ENCODE peak calls at places on chromosomes 13 and 19, in six cellular contexts. P, B, R, O, N and L are unnamed samples.
A peak's percentile ranks its signal among the peaks of the same experiment; 100 is the strongest.

GRCh38 chr19:35856546-35857149 is at the start of gene KIRREL2:
- DNase-seq in O (no peak), B (no peak), N (peak; percentile 21), R (no peak), P (no peak), L (no peak)

GRCh38 chr19:47408156-47408938 is 11.0 kb downstream of the MEIS3 start:
- DNase-seq in B (no peak), P (no peak), O (no peak), N (no peak), R (no peak), L (no peak)

GRCh38 chr13:30159446-30159839 is 147.9 kb downstream of the KATNAL1 start:
- DNase-seq in P (no peak), N (no peak), O (no peak), R (no peak), B (no peak), L (no peak)

GRCh38 chr19:33719366-33720154 is 77.1 kb upstream of the KCTD15 start:
- DNase-seq in N (no peak), R (no peak), B (no peak), O (no peak), P (no peak), L (no peak)

GRCh38 chr19:2726904-2727639 is 5.9 kb upstream of the DIRAS1 start:
- DNase-seq in P (no peak), O (no peak), N (no peak), R (no peak), B (no peak), L (no peak)

GRCh38 chr19:35882074-35882832 is 13.9 kb downstream of the APLP1 start:
- DNase-seq in N (peak; percentile 82), B (no peak), O (no peak), R (no peak), P (peak; percentile 62), L (no peak)

GRCh38 chr13:98022210-98022609 is 68.7 kb downstream of the IPO5 start:
- DNase-seq in O (no peak), N (peak; percentile 80), R (no peak), P (no peak), B (no peak), L (no peak)

GRCh38 chr19:3785938-3786824 is at the start of gene MATK:
- DNase-seq in R (no peak), O (no peak), P (no peak), B (no peak), N (no peak), L (no peak)

GRCh38 chr19:38556521-38557174 is 61.1 kb downstream of the MAP4K1 start:
- DNase-seq in B (no peak), O (no peak), N (peak; percentile 32), P (no peak), R (no peak), L (no peak)

GRCh38 chr13:48559638-48560320 is 26.9 kb upstream of the RCBTB2 start:
- DNase-seq in O (no peak), R (no peak), N (no peak), B (no peak), P (no peak), L (no peak)

GRCh38 chr13:37929308-37929707 is 59.7 kb upstream of the TRPC4 start:
- DNase-seq in B (no peak), O (no peak), P (no peak), R (no peak), N (no peak), L (no peak)

GRCh38 chr13:91311491-91311890 is 36.0 kb upstream of the MIR17HG start:
- DNase-seq in P (peak; percentile 49), N (no peak), O (no peak), B (no peak), R (no peak), L (no peak)

GRCh38 chr13:108154421-108154858 is 60.9 kb downstream of the LIG4 start:
- DNase-seq in O (no peak), B (no peak), P (peak; percentile 68), N (no peak), R (no peak), L (no peak)

GRCh38 chr13:113964251-113964995 is 9.5 kb downstream of the C13orf46 start:
- DNase-seq in N (no peak), R (no peak), P (no peak), B (no peak), O (peak; percentile 8), L (no peak)

GRCh38 chr19:19171821-19172532 is 1.9 kb upstream of the MEF2B start:
- DNase-seq in R (no peak), P (no peak), B (no peak), N (peak; percentile 40), O (peak; percentile 62), L (no peak)

GRCh38 chr13:73765651-73766384 is 368.4 kb downstream of the KLF12 start:
- DNase-seq in R (peak; percentile 65), B (peak; percentile 33), P (peak; percentile 91), N (peak; percentile 98), O (peak; percentile 71), L (peak; percentile 30)

GRCh38 chr13:46295531-46296464 is 84.1 kb downstream of the LRRC63 start:
- DNase-seq in O (peak; percentile 20), R (peak; percentile 60), N (peak; percentile 88), B (no peak), P (no peak), L (no peak)

GRCh38 chr19:8505680-8506401 is 3.4 kb upstream of the PRAM1 start:
- DNase-seq in R (no peak), N (peak; percentile 85), O (peak; percentile 82), B (peak; percentile 31), P (peak; percentile 85), L (peak; percentile 73)

GRCh38 chr19:49428547-49429451 is 3.6 kb downstream of the GFY start:
- DNase-seq in N (no peak), B (no peak), O (no peak), R (no peak), P (no peak), L (no peak)

GRCh38 chr13:22112956-22113750 is 442.3 kb downstream of the FGF9 start:
- DNase-seq in R (no peak), N (no peak), P (no peak), O (no peak), B (no peak), L (no peak)

GRCh38 chr19:2800506-2800905 is 15.2 kb downstream of the THOP1 start:
- DNase-seq in R (no peak), B (no peak), P (no peak), N (no peak), O (no peak), L (no peak)

GRCh38 chr19:40232479-40232878 is 6.0 kb upstream of the CCNP start:
- DNase-seq in N (no peak), P (no peak), B (no peak), O (no peak), R (no peak), L (no peak)

GRCh38 chr13:61685683-61686013 is 270.0 kb upstream of the PCDH20 start:
- DNase-seq in B (no peak), P (no peak), O (no peak), N (peak; percentile 48), R (no peak), L (no peak)
- TF ChIP-seq CTCF in B (no peak), P (no peak), O (no peak), N (peak; percentile 54), R (no peak), L (no peak)

GRCh38 chr19:29478578-29479565 is 46.9 kb upstream of the VSTM2B start:
- DNase-seq in O (no peak), B (no peak), R (no peak), N (no peak), P (no peak), L (no peak)

GRCh38 chr19:29477831-29478577 is 47.8 kb upstream of the VSTM2B start:
- DNase-seq in P (no peak), O (no peak), B (no peak), N (no peak), R (no peak), L (no peak)

GRCh38 chr19:29479941-29480340 is 45.9 kb upstream of the VSTM2B start:
- DNase-seq in P (no peak), B (no peak), N (no peak), O (no peak), R (no peak), L (no peak)

GRCh38 chr19:29476528-29476927 is 49.3 kb upstream of the VSTM2B start:
- DNase-seq in O (no peak), N (no peak), P (no peak), R (no peak), B (no peak), L (no peak)

GRCh38 chr19:29475469-29475868 is 50.3 kb upstream of the VSTM2B start:
- DNase-seq in N (no peak), P (no peak), O (no peak), B (no peak), R (no peak), L (no peak)
- TF ChIP-seq CTCF in N (no peak), P (no peak), O (no peak), B (no peak), R (no peak), L (no peak)

GRCh38 chr13:40994581-40995230 is 24.4 kb downstream of the ELF1 start:
- DNase-seq in R (no peak), P (no peak), N (no peak), O (no peak), B (no peak), L (no peak)

GRCh38 chr13:40995997-40996396 is 23.1 kb downstream of the ELF1 start:
- DNase-seq in R (no peak), O (no peak), N (no peak), B (no peak), P (no peak), L (no peak)

GRCh38 chr13:40993987-40994386 is 25.1 kb downstream of the ELF1 start:
- DNase-seq in N (no peak), P (peak; percentile 73), B (no peak), O (no peak), R (no peak), L (no peak)

GRCh38 chr13:40993119-40993518 is 26.0 kb downstream of the ELF1 start:
- DNase-seq in N (no peak), O (no peak), R (no peak), B (no peak), P (no peak), L (no peak)

DNA sequence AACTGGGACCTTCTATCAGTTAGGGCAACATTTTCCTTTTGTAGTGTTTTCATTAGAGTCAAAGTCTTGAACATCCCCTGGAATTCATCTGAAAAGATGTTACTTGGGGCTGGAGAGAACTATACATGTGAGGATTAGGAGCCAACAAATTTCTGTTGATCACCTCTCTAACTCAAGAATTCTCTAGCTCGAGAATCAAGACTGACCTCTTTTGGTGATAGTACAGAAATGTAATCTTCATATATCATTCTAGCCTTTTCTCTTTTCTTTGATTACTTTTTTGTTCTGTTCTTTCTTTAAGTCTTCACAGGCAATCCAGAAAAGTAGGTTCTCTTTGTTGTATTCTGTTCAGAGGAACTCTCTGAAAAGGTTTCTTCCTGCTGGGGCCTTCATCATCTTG is 26.4 kb downstream of the ELF1 start:
- DNase-seq in O (no peak), B (no peak), N (peak; percentile 44), P (no peak), R (no peak), L (no peak)
- TF ChIP-seq CTCF in O (no peak), B (no peak), N (peak; percentile 49), P (no peak), R (peak; percentile 47), L (no peak)

GRCh38 chr19:11735375-11735774 is 3.4 kb downstream of the ZNF823 start:
- DNase-seq in N (no peak), B (no peak), O (no peak), P (peak; percentile 56), R (no peak), L (no peak)

GRCh38 chr19:11736696-11737095 is 2.0 kb downstream of the ZNF823 start:
- DNase-seq in P (peak; percentile 31), B (peak; percentile 2), O (peak; percentile 31), N (peak; percentile 96), R (no peak), L (no peak)

GRCh38 chr19:11738746-11739620 is at the start of gene ZNF823:
- DNase-seq in O (peak; percentile 97), B (peak; percentile 98), R (peak; percentile 94), P (peak; percentile 100), N (peak; percentile 99), L (peak; percentile 99)

GRCh38 chr19:11737964-11738745 is 591 bp downstream of the ZNF823 start:
- DNase-seq in P (peak; percentile 89), B (peak; percentile 2), N (peak; percentile 29), O (peak; percentile 28), R (no peak), L (peak; percentile 32)
- TF ChIP-seq CTCF in P (no peak), B (no peak), N (no peak), O (no peak), R (no peak), L (no peak)